ENCODE peak calls at places on chromosome 10, in ten cellular contexts. E, M, P, L, Y, V, X, T, I and R are unnamed samples.

GRCh38 chr10:14586901-14587300 is 187.8 kb downstream of the FAM107B start:
- DNase-seq in M (no peak), L (no peak), V (no peak), P (no peak), E (no peak), I (no peak), T (peak), Y (no peak), X (no peak), R (no peak)

GRCh38 chr10:29377333-29377961 is 88.6 kb downstream of the LYZL1 start:
- DNase-seq in T (peak), L (peak), M (peak), X (peak), E (no peak), P (no peak), Y (no peak), I (no peak), V (peak), R (peak)

GRCh38 chr10:102604379-102604960 is 39.8 kb upstream of the TRIM8 start:
- DNase-seq in P (no peak), T (no peak), E (peak), L (peak), M (no peak), Y (peak), V (peak), I (no peak), X (no peak), R (peak)

GRCh38 chr10:106401161-106401560 is 763.3 kb downstream of the SORCS1 start:
- DNase-seq in T (peak), X (no peak), P (no peak), E (no peak), Y (no peak), M (no peak), L (peak), V (no peak), I (no peak), R (no peak)

GRCh38 chr10:77892021-77892739 is 34.4 kb downstream of the DLG5 start:
- DNase-seq in L (no peak), E (no peak), T (no peak), Y (no peak), I (no peak), V (no peak), M (no peak), X (no peak), P (no peak), R (no peak)

GRCh38 chr10:120042705-120043104 is 150.2 kb downstream of the SEC23IP start:
- DNase-seq in T (no peak), V (no peak), I (no peak), Y (no peak), X (no peak), M (no peak), P (no peak), L (no peak), E (no peak), R (peak)

GRCh38 chr10:78780551-78780961 is 288.2 kb upstream of the ZMIZ1 start:
- DNase-seq in V (no peak), X (no peak), T (no peak), M (no peak), P (no peak), I (no peak), E (no peak), L (no peak), Y (peak), R (no peak)

GRCh38 chr10:93576888-93577287 is 10.4 kb downstream of the FFAR4 start:
- DNase-seq in M (no peak), X (no peak), Y (no peak), V (no peak), I (no peak), T (peak), P (no peak), E (no peak), L (no peak), R (no peak)

GRCh38 chr10:124653811-124654651 is 90.1 kb downstream of the FAM53B start:
- DNase-seq in T (no peak), I (no peak), Y (peak), P (no peak), E (no peak), M (no peak), L (no peak), X (no peak), V (no peak), R (no peak)

GRCh38 chr10:28959850-28960501 is 282.7 kb downstream of the BAMBI start:
- DNase-seq in E (no peak), Y (no peak), X (no peak), I (no peak), M (no peak), T (no peak), L (no peak), V (peak), P (no peak), R (no peak)

GRCh38 chr10:49750546-49750945 is 11.6 kb downstream of the OGDHL start:
- DNase-seq in X (peak), I (no peak), P (no peak), T (no peak), V (no peak), E (no peak), Y (no peak), L (no peak), M (no peak), R (no peak)

GRCh38 chr10:112536663-112537062 is 89.6 kb downstream of the VTI1A start:
- DNase-seq in V (no peak), P (no peak), L (no peak), Y (no peak), E (no peak), T (no peak), I (no peak), X (no peak), M (no peak), R (no peak)

GRCh38 chr10:3199488-3199887 is 26.9 kb upstream of the PITRM1 start:
- DNase-seq in T (no peak), X (no peak), V (no peak), Y (no peak), M (no peak), I (no peak), E (no peak), P (no peak), L (no peak), R (peak)

GRCh38 chr10:131838921-131839320 is 61.9 kb upstream of the PPP2R2D start:
- DNase-seq in M (no peak), X (no peak), V (no peak), T (no peak), P (no peak), E (no peak), Y (no peak), L (no peak), I (no peak), R (no peak)

GRCh38 chr10:52911163-52911562 is 138.6 kb upstream of the MBL2 start:
- DNase-seq in V (no peak), T (no peak), L (no peak), M (no peak), X (no peak), E (no peak), P (no peak), Y (no peak), I (no peak), R (no peak)

GRCh38 chr10:118034755-118035154 is 12.0 kb downstream of the RAB11FIP2 start:
- DNase-seq in M (no peak), Y (no peak), E (no peak), L (peak), X (no peak), T (no peak), P (no peak), I (no peak), V (no peak), R (peak)

GRCh38 chr10:34049887-34050286 is 715.4 kb upstream of the NRP1 start:
- DNase-seq in M (no peak), Y (no peak), X (no peak), T (no peak), V (no peak), L (no peak), E (peak), I (no peak), P (peak), R (no peak)

GRCh38 chr10:74177140-74177677 is 26.2 kb downstream of the ADK start:
- DNase-seq in V (peak), X (no peak), Y (peak), T (no peak), L (peak), I (peak), M (peak), P (no peak), E (peak), R (peak)

GRCh38 chr10:29113251-29113945 is 175.5 kb upstream of the LYZL1 start:
- DNase-seq in X (no peak), Y (no peak), E (no peak), T (no peak), M (no peak), V (no peak), P (no peak), L (peak), I (no peak), R (no peak)

GRCh38 chr10:21637795-21638194 is 103.8 kb downstream of the MLLT10 start:
- DNase-seq in V (no peak), L (no peak), I (no peak), P (no peak), X (peak), E (no peak), T (no peak), Y (no peak), M (no peak), R (no peak)

GRCh38 chr10:91575044-91575610 is 57.7 kb downstream of the PPP1R3C start:
- DNase-seq in E (no peak), V (no peak), X (no peak), Y (no peak), L (no peak), T (no peak), M (no peak), P (no peak), I (no peak), R (no peak)